ENCODE peak calls at places on chromosomes 12 and 14, in six cellular contexts. L is mesendoderm, O is adipocyte, U is aorta, J is neural progenitor cell, F is lung. G is an unnamed sample.

GRCh38 chr14:59086241-59086899 is 102.1 kb upstream of the DAAM1 start:
- DNase-seq in L (no peak), O (peak; percentile 71), F (no peak), U (no peak), J (no peak), G (no peak)

GRCh38 chr14:54902143-54902520 is 494 bp downstream of the GCH1 start:
- DNase-seq in J (peak; percentile 77), F (peak; percentile 68), U (peak; percentile 92), O (peak; percentile 85), L (peak; percentile 84), G (peak; percentile 48)

GRCh38 chr12:85975716-85976115 is 101.6 kb downstream of the NTS start:
- DNase-seq in U (no peak), O (no peak), L (no peak), J (no peak), F (no peak), G (no peak)

GRCh38 chr12:69500631-69501030 is 30.4 kb downstream of the FRS2 start:
- DNase-seq in F (no peak), O (peak; percentile 40), L (no peak), U (no peak), J (no peak), G (no peak)

GRCh38 chr14:41418851-41419250 is 187.8 kb upstream of the LRFN5 start:
- DNase-seq in F (no peak), O (no peak), U (no peak), J (peak; percentile 10), L (no peak), G (no peak)

GRCh38 chr12:94609917-94610443 is 40.4 kb downstream of the TMCC3 start:
- DNase-seq in J (no peak), F (no peak), U (no peak), L (no peak), O (no peak), G (no peak)

GRCh38 chr14:67964391-67964812 is 144.8 kb downstream of the RAD51B start:
- DNase-seq in U (no peak), F (no peak), O (peak; percentile 90), J (no peak), L (no peak), G (peak; percentile 54)

GRCh38 chr14:34649344-34649743 is 19.4 kb upstream of the SNX6 start:
- DNase-seq in O (peak; percentile 84), L (no peak), U (no peak), F (no peak), J (no peak), G (no peak)

GRCh38 chr14:33404054-33404453 is 465.4 kb downstream of the NPAS3 start:
- DNase-seq in J (no peak), L (peak; percentile 65), U (no peak), O (peak; percentile 73), F (no peak), G (no peak)

GRCh38 chr12:76523408-76523807 is 36.2 kb downstream of the OSBPL8 start:
- DNase-seq in F (no peak), U (no peak), O (no peak), J (no peak), L (no peak), G (no peak)

GRCh38 chr12:62816624-62817023 is 118.3 kb downstream of the PPM1H start:
- DNase-seq in L (no peak), J (no peak), F (no peak), O (no peak), U (no peak), G (no peak)

GRCh38 chr12:53410951-53411350 is 12.7 kb upstream of the AMHR2 start:
- DNase-seq in U (peak; percentile 36), J (no peak), F (no peak), L (no peak), O (no peak), G (no peak)

GRCh38 chr12:116610971-116611541 is 51.9 kb downstream of the MAP1LC3B2 start:
- DNase-seq in U (peak; percentile 62), L (no peak), F (no peak), O (no peak), J (no peak), G (no peak)

GRCh38 chr12:10668526-10668925 is 5.3 kb downstream of the STYK1 start:
- DNase-seq in L (no peak), O (no peak), F (no peak), J (no peak), U (no peak), G (no peak)

GRCh38 chr14:33768458-33768830 is 182.4 kb downstream of the EGLN3 start:
- DNase-seq in O (peak; percentile 13), L (no peak), F (no peak), J (no peak), U (no peak), G (no peak)

GRCh38 chr12:58764100-58764953 is 156.0 kb downstream of the LRIG3 start:
- DNase-seq in U (no peak), F (no peak), L (no peak), O (peak; percentile 50), J (no peak), G (no peak)

GRCh38 chr14:47674148-47674545 is 1.3 kb downstream of the MDGA2 start:
- DNase-seq in U (peak; percentile 73), F (no peak), L (peak; percentile 42), J (peak; percentile 58), O (no peak), G (no peak)
- H3K27me3 ChIP-seq in U (no peaks in the 10 kb centered on the region), F (peaks cover 22% of the 10 kb centered on the region), L (peaks cover 16% of the 10 kb centered on the region), J (peaks cover 98% of the 10 kb centered on the region), O (peaks cover 37% of the 10 kb centered on the region), G (peaks cover 16% of the 10 kb centered on the region)

DNA sequence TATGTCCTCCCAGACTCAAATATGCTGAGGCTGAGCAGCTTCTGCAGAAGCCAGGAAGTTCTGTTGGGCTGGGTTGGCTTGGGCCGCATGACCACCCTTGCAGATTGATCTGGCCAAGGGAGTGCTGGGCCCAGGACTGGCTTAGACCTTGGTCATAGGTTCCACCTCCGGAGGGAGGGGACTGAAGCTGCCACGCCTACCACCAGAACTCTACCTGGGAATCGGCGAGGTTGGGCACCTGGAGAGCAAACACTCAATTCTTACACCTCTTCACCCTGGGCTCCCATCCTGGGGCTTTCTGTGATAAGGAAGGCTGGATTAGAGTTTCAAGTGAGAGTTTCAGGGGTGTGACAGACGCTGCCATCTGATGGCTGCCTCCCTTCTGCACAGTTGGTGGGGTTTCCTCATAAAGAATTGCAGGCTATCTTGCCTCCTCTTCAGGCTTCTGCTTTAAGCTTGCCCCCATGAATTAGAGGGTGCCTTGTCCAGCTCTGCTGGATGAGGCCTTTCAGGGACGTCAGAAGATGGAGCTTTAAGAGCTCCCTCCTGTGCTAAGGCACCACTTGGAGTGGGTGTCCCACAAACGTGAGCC is 5.8 kb downstream of the SLC24A4 start:
- DNase-seq in J (no peak), L (no peak), O (no peak), U (no peak), F (no peak), G (no peak)
- H3K27me3 ChIP-seq in J (peaks cover 42% of the 10 kb centered on the region), L (peaks cover 17% of the 10 kb centered on the region), O (peaks cover 52% of the 10 kb centered on the region), U (no peaks in the 10 kb centered on the region), F (peaks cover 5% of the 10 kb centered on the region), G (peaks cover 6% of the 10 kb centered on the region)

GRCh38 chr12:114693532-114693931 is 9.6 kb upstream of the TBX3 start:
- DNase-seq in J (no peak), L (no peak), F (no peak), U (no peak), O (no peak), G (no peak)
- H3K27me3 ChIP-seq in J (peaks cover 100% of the 10 kb centered on the region), L (peaks cover 57% of the 10 kb centered on the region), F (no peaks in the 10 kb centered on the region), U (no peaks in the 10 kb centered on the region), O (peaks cover 37% of the 10 kb centered on the region), G (no peaks in the 10 kb centered on the region)

GRCh38 chr12:109302358-109302757 is 6.7 kb downstream of the FOXN4 start:
- DNase-seq in F (no peak), L (no peak), U (no peak), O (no peak), J (no peak), G (no peak)
- H3K27me3 ChIP-seq in F (no peaks in the 10 kb centered on the region), L (no peaks in the 10 kb centered on the region), U (no peaks in the 10 kb centered on the region), O (peaks cover 82% of the 10 kb centered on the region), J (peaks cover 21% of the 10 kb centered on the region), G (no peaks in the 10 kb centered on the region)

GRCh38 chr12:104416637-104417036 is 40.1 kb upstream of the CHST11 start:
- DNase-seq in U (no peak), F (no peak), J (no peak), L (no peak), O (no peak), G (no peak)
- H3K27me3 ChIP-seq in U (no peaks in the 10 kb centered on the region), F (no peaks in the 10 kb centered on the region), J (no peaks in the 10 kb centered on the region), L (no peaks in the 10 kb centered on the region), O (no peaks in the 10 kb centered on the region), G (no peaks in the 10 kb centered on the region)

GRCh38 chr12:80316141-80316700 is 127.8 kb upstream of the PTPRQ start:
- DNase-seq in U (no peak), O (peak; percentile 25), J (no peak), L (no peak), F (no peak), G (no peak)

GRCh38 chr12:80314741-80315140 is 129.3 kb upstream of the PTPRQ start:
- DNase-seq in J (no peak), O (peak; percentile 32), L (no peak), U (no peak), F (no peak), G (no peak)

GRCh38 chr12:80317899-80318298 is 126.1 kb upstream of the PTPRQ start:
- DNase-seq in F (no peak), O (no peak), L (no peak), J (peak; percentile 50), U (no peak), G (no peak)

DNA sequence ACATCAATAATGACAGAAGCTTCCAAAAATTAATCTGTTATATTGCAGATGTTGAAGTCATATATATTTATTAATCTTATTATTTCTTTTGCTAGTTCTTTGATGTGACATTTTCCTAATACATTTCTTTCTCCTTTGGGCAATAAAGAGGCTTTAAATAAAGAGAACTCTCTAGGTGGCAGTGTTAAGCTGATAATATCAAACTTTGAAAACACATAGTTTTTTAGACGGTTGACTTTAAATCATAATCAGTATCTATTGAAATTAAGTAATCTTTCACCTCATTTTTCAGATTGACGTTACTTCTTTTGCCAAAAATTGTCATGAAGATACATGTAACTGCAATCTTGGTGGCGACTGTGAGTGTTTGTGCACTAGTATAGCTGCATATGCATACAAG is 130.9 kb upstream of the PTPRQ start:
- DNase-seq in U (no peak), F (no peak), L (no peak), O (peak; percentile 50), J (no peak), G (no peak)
- H3K27me3 ChIP-seq in U (no peaks in the 10 kb centered on the region), F (no peaks in the 10 kb centered on the region), L (no peaks in the 10 kb centered on the region), O (no peaks in the 10 kb centered on the region), J (no peaks in the 10 kb centered on the region), G (no peaks in the 10 kb centered on the region)

GRCh38 chr12:121788176-121788818 is 5.2 kb downstream of the RHOF start:
- DNase-seq in J (no peak), O (no peak), L (peak; percentile 53), F (no peak), U (no peak), G (no peak)
- H3K27me3 ChIP-seq in J (peaks cover 11% of the 10 kb centered on the region), O (no peaks in the 10 kb centered on the region), L (no peaks in the 10 kb centered on the region), F (no peaks in the 10 kb centered on the region), U (no peaks in the 10 kb centered on the region), G (no peaks in the 10 kb centered on the region)